ENCODE peak calls at places on chromosomes 6 and 20, in eight cellular contexts. C, R, E, Y, H, K, L and A are unnamed samples.

GRCh38 chr6:112694986-112695385 is 347.9 kb downstream of the RFPL4B start:
- DNase-seq in K (no peak), H (no peak), E (no peak), R (no peak), L (no peak), C (no peak), Y (no peak), A (no peak)

GRCh38 chr20:62739581-62740285 is 31.1 kb downstream of the NTSR1 start:
- DNase-seq in L (no peak), E (peak), R (no peak), K (no peak), C (peak), Y (peak), H (no peak), A (no peak)

GRCh38 chr6:33886673-33887144 is 82.9 kb upstream of the MLN start:
- DNase-seq in K (peak), Y (no peak), L (no peak), E (peak), C (no peak), H (no peak), R (no peak), A (no peak)

GRCh38 chr20:58852559-58853271 is at the start of gene GNAS:
- DNase-seq in C (peak), E (peak), K (peak), Y (no peak), H (no peak), L (peak), R (no peak), A (peak)

GRCh38 chr20:12575352-12576095 is 433.2 kb upstream of the SPTLC3 start:
- DNase-seq in R (no peak), K (peak), E (no peak), H (no peak), C (no peak), Y (no peak), L (no peak), A (no peak)

GRCh38 chr6:160882741-160883340 is 108.7 kb upstream of the MAP3K4 start:
- DNase-seq in H (no peak), E (peak), L (no peak), Y (no peak), C (no peak), K (peak), R (no peak), A (no peak)

GRCh38 chr6:112683106-112683505 is 336.0 kb downstream of the RFPL4B start:
- DNase-seq in L (no peak), Y (no peak), H (no peak), C (no peak), E (no peak), R (no peak), K (peak), A (no peak)

GRCh38 chr20:61640171-61640570 is 388.1 kb downstream of the CDH4 start:
- DNase-seq in C (no peak), L (peak), Y (no peak), H (no peak), R (no peak), E (peak), K (no peak), A (no peak)

GRCh38 chr6:28807682-28808280 is 116.0 kb downstream of the TRIM27 start:
- DNase-seq in E (peak), K (peak), R (no peak), Y (peak), L (no peak), H (no peak), C (peak), A (no peak)

GRCh38 chr20:43444107-43444506 is 13.6 kb upstream of the SRSF6 start:
- DNase-seq in Y (no peak), L (no peak), E (no peak), K (no peak), R (no peak), H (no peak), C (no peak), A (no peak)

GRCh38 chr6:133187114-133187513 is 54.0 kb upstream of the EYA4 start:
- DNase-seq in E (no peak), Y (no peak), C (no peak), R (no peak), K (no peak), H (no peak), L (no peak), A (no peak)

GRCh38 chr20:54267510-54268003 is 59.7 kb downstream of the PFDN4 start:
- DNase-seq in Y (no peak), H (no peak), R (no peak), K (peak), C (no peak), L (no peak), E (peak), A (no peak)

GRCh38 chr6:7646394-7646793 is 56.4 kb downstream of the SNRNP48 start:
- DNase-seq in C (no peak), E (peak), H (no peak), L (no peak), R (no peak), K (peak), Y (no peak), A (no peak)

GRCh38 chr6:122008105-122009100 is 391.0 kb upstream of the HSF2 start:
- DNase-seq in Y (no peak), E (peak), C (no peak), H (no peak), R (no peak), K (no peak), L (no peak), A (no peak)

GRCh38 chr6:79548310-79548709 is 11.1 kb upstream of the LCA5 start:
- DNase-seq in R (no peak), L (no peak), H (no peak), K (no peak), Y (no peak), E (no peak), C (no peak), A (no peak)

GRCh38 chr6:110270166-110270565 is 88.0 kb downstream of the METTL24 start:
- DNase-seq in K (no peak), L (no peak), R (no peak), Y (no peak), H (no peak), C (no peak), E (peak), A (no peak)

GRCh38 chr20:17327185-17327780 is 100.4 kb downstream of the PCSK2 start:
- DNase-seq in K (no peak), H (no peak), C (no peak), Y (no peak), L (peak), E (no peak), R (no peak), A (no peak)

GRCh38 chr6:53984581-53984980 is 126.7 kb upstream of the MLIP start:
- DNase-seq in H (no peak), R (no peak), E (no peak), C (no peak), L (no peak), K (no peak), Y (no peak), A (no peak)

GRCh38 chr6:49980898-49981297 is 11.5 kb upstream of the DEFB113 start:
- DNase-seq in Y (no peak), E (peak), K (peak), L (no peak), C (no peak), H (no peak), R (no peak), A (no peak)

GRCh38 chr20:353166-353565 is 6.3 kb downstream of the NRSN2 start:
- DNase-seq in H (no peak), C (no peak), Y (no peak), L (no peak), K (no peak), E (no peak), R (no peak), A (no peak)

GRCh38 chr6:105814745-105815536 is 271.2 kb upstream of the PRDM1 start:
- DNase-seq in E (no peak), R (no peak), C (no peak), L (no peak), K (no peak), Y (no peak), H (no peak), A (no peak)

GRCh38 chr6:132933085-132933484 is 118.7 kb downstream of the RPS12 start:
- DNase-seq in L (no peak), K (no peak), Y (no peak), C (no peak), R (no peak), H (no peak), E (no peak), A (no peak)

GRCh38 chr6:143941852-143942627 is 66.0 kb downstream of the PLAGL1 start:
- DNase-seq in E (peak), K (peak), R (peak), H (peak), Y (peak), C (peak), L (peak), A (peak)

GRCh38 chr6:72367439-72367838 is 254.4 kb upstream of the KCNQ5 start:
- DNase-seq in C (no peak), Y (no peak), H (no peak), E (no peak), L (no peak), R (no peak), K (no peak), A (no peak)

GRCh38 chr20:23265226-23265625 is 85.4 kb upstream of the NXT1 start:
- DNase-seq in R (no peak), H (no peak), K (no peak), Y (no peak), E (no peak), L (no peak), C (no peak), A (no peak)

GRCh38 chr6:168414696-168415095 is 26.3 kb upstream of the SMOC2 start:
- DNase-seq in Y (no peak), E (no peak), R (no peak), K (no peak), H (no peak), L (no peak), C (no peak), A (no peak)

GRCh38 chr6:155078331-155078745 is 83.2 kb downstream of the TIAM2 start:
- DNase-seq in R (no peak), Y (no peak), H (no peak), K (no peak), C (no peak), E (no peak), L (no peak), A (no peak)

GRCh38 chr6:10451828-10452509 is 37.1 kb upstream of the TFAP2A start:
- DNase-seq in E (peak), H (no peak), Y (peak), R (no peak), L (no peak), K (peak), C (no peak), A (no peak)

GRCh38 chr6:160069050-160069454 is 52.6 kb upstream of the SLC22A1 start:
- DNase-seq in E (no peak), Y (no peak), H (no peak), K (no peak), L (no peak), C (no peak), R (peak), A (no peak)